ENCODE peak calls at places on chromosomes 12 and 14, in six cellular contexts. A is type B pancreatic cell, W is heart right ventricle, J is bronchial epithelial cell, C is GM20000, L is A549. O is an unnamed sample.

GRCh38 chr12:44848771-44849085 is 27.4 kb downstream of the NELL2 start:
- DNase-seq in C (peak), W (no peak), A (no peak), L (no peak), J (no peak), O (no peak)

GRCh38 chr12:117125275-117125613 is 26.0 kb upstream of the TESC start:
- DNase-seq in L (no peak), C (no peak), A (no peak), J (no peak), W (no peak), O (no peak)

GRCh38 chr12:122111070-122111750 is 32.7 kb downstream of the MLXIP start:
- DNase-seq in C (no peak), W (no peak), A (no peak), L (no peak), J (peak), O (no peak)

GRCh38 chr12:14157129-14157747 is 175.8 kb upstream of the GRIN2B start:
- DNase-seq in W (no peak), A (no peak), J (no peak), C (peak), L (no peak), O (no peak)

GRCh38 chr12:14834502-14834901 is 8.8 kb downstream of the ART4 start:
- DNase-seq in J (no peak), A (no peak), L (no peak), W (no peak), C (no peak), O (no peak)

GRCh38 chr12:10140001-10140400 is 10.0 kb upstream of the CLEC7A start:
- DNase-seq in L (peak), W (peak), C (peak), J (peak), A (no peak), O (no peak)

GRCh38 chr12:48750769-48751356 is 34.4 kb upstream of the CCNT1 start:
- DNase-seq in A (no peak), C (no peak), L (no peak), J (peak), W (no peak), O (no peak)

GRCh38 chr12:66901136-66901932 is 222.5 kb upstream of the GRIP1 start:
- DNase-seq in C (peak), W (no peak), J (peak), A (no peak), L (no peak), O (no peak)

GRCh38 chr14:102659797-102660196 is 67.3 kb downstream of the RCOR1 start:
- DNase-seq in W (no peak), L (peak), A (no peak), J (peak), C (no peak), O (no peak)

GRCh38 chr12:93135286-93136239 is 206.5 kb upstream of the EEA1 start:
- DNase-seq in J (peak), L (no peak), W (no peak), C (no peak), A (no peak), O (no peak)

GRCh38 chr14:103346286-103346685 is 12.2 kb downstream of the EIF5 start:
- DNase-seq in C (no peak), A (no peak), W (no peak), L (no peak), J (no peak), O (no peak)

GRCh38 chr12:112409064-112409905 is at the start of gene RPL6:
- DNase-seq in C (peak), J (peak), L (peak), W (peak), A (peak), O (peak)

GRCh38 chr12:120798696-120799095 is 73.1 kb downstream of the ACADS start:
- DNase-seq in L (no peak), A (no peak), J (no peak), C (no peak), W (no peak), O (no peak)

GRCh38 chr14:23538785-23539184 is 12.8 kb downstream of the ZFHX2 start:
- DNase-seq in L (no peak), J (no peak), C (no peak), A (no peak), W (peak), O (no peak)

GRCh38 chr12:5432011-5432400 is at the start of gene NTF3:
- DNase-seq in W (peak), C (peak), A (no peak), L (no peak), J (no peak), O (no peak)

GRCh38 chr12:52569726-52570125 is 3.9 kb downstream of the KRT74 start:
- DNase-seq in C (no peak), A (no peak), L (no peak), W (no peak), J (no peak), O (no peak)

GRCh38 chr12:47808574-47809380 is 10.9 kb downstream of the HDAC7 start:
- DNase-seq in J (peak), A (no peak), W (no peak), L (no peak), C (no peak), O (no peak)

GRCh38 chr12:117685115-117685926 is 283.5 kb downstream of the KSR2 start:
- DNase-seq in W (no peak), J (no peak), C (no peak), A (peak), L (peak), O (peak)

GRCh38 chr12:46983959-46984833 is 95.2 kb upstream of the PCED1B start:
- DNase-seq in A (no peak), C (peak), L (peak), W (no peak), J (peak), O (no peak)

GRCh38 chr12:54134850-54135249 is 53.9 kb downstream of the SMUG1 start:
- DNase-seq in W (no peak), L (peak), J (no peak), C (no peak), A (no peak), O (no peak)
- TF ChIP-seq CTCF in W (no peak), L (no peak), J (no peak), C (no peak), A (no peak), O (no peak)

DNA sequence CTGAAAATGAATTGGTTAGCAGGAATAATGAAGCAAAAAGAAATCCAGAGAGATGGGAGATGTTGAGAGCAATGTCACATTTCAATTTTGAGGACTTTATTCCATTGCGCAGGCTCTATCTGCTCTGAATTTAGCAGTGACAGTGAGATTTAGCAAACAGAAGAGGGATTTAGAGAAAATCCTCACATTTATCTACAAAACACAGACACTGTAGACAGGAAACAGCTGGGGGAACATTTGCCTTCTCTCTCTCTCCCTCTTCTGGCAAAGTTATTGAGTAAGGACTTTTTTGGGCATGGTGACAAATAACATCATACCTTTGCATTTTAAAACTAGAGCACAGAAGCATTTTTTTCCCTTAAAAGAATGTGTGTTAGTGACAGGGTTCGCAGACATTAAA is at the start of gene IGF1:
- DNase-seq in C (no peak), L (no peak), A (no peak), W (no peak), J (no peak), O (no peak)
- TF ChIP-seq CTCF in C (no peak), L (no peak), A (no peak), W (no peak), J (no peak), O (peak)

DNA sequence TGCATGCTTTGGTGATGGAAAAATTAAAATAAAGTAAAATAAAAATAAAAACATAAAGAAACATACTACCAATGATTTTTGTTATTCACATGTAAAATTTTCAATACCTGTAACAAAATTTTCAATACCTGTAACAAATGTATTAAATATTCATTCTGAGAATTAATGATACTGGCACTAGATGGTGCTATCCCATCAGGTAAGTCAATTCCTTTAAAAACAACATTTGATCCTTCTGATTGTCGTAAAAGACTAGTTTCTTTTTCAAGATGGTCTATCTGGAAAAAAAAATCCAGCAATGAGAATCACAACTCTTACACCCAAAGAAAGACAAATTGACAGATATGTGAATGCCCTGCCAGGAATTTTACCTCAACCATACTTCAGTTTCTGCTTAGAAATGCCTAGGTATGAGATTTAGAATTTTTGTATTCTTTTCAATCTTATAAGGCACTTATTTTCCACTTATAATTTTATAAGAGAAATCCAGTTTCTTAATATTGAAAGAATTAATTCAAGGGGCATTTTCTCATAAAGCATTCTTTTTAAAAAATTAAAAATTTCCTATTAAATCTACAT is 30.7 kb downstream of the CEP290 start:
- DNase-seq in C (peak), A (no peak), W (no peak), L (peak), J (peak), O (no peak)
- TF ChIP-seq CTCF in C (no peak), A (peak), W (peak), L (peak), J (no peak), O (peak)

DNA sequence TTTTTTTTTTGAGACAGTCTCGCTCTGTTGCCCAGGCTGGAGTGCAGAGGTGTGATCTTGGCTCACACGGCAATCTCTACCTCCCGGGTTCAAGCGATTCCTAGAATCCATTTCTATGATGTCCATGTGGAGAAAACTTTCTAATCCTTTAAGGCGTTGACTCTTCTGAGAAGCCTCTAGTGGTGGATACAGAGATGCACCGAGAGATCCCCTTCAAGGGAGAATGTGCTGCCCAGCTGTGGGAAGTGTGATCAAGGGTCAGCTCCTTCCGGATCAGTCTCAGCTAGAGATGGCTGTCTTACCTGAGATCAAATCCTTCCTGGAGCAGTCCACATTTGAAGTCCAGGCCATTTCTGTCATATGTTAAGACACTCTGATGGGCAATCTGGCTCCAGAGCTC is 92.7 kb upstream of the HECTD1 start:
- DNase-seq in A (no peak), J (no peak), W (no peak), C (no peak), L (peak), O (no peak)
- TF ChIP-seq CTCF in A (no peak), J (peak), W (no peak), C (no peak), L (peak), O (no peak)

GRCh38 chr12:108789546-108789945 is 58.2 kb upstream of the CORO1C start:
- DNase-seq in C (no peak), J (no peak), A (no peak), L (no peak), W (no peak), O (no peak)
- TF ChIP-seq CTCF in C (no peak), J (no peak), A (no peak), L (no peak), W (no peak), O (no peak)

DNA sequence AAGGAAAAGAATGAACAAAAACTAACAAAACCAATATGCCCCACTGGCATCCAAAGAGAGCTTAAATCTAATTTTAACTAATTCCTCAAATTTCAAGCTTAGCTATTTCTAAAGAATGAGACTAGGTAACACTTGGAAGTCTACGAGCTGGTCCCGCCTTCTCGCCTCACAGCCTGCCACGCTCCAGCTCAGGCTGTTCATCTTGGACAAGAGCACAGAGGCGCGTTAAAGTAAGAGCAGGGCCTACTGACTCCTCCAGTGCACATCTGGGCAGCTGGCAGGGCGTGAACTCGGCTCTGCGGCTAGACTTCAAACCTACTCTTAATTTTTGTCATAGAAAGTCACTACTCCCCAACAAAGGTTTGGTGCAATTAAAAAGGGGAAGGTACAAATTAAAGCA is 64.6 kb downstream of the DICER1 start:
- DNase-seq in L (no peak), A (no peak), J (no peak), W (no peak), C (no peak), O (no peak)
- TF ChIP-seq CTCF in L (no peak), A (no peak), J (no peak), W (no peak), C (no peak), O (no peak)

GRCh38 chr14:53764846-53765245 is 191.8 kb downstream of the BMP4 start:
- DNase-seq in A (no peak), W (no peak), C (no peak), J (peak), L (no peak), O (no peak)
- TF ChIP-seq CTCF in A (no peak), W (no peak), C (no peak), J (no peak), L (no peak), O (no peak)

GRCh38 chr14:65486856-65487255 is 74.3 kb downstream of the FUT8 start:
- DNase-seq in J (no peak), A (no peak), C (no peak), W (no peak), L (no peak), O (no peak)
- TF ChIP-seq CTCF in J (no peak), A (no peak), C (no peak), W (no peak), L (no peak), O (no peak)

GRCh38 chr12:54036620-54037359 is 3.9 kb downstream of the HOXC5 start:
- DNase-seq in A (peak), W (no peak), J (peak), L (peak), C (no peak), O (no peak)
- TF ChIP-seq CTCF in A (no peak), W (no peak), J (no peak), L (no peak), C (no peak), O (no peak)

O was measured in osteocyte.